ENCODE peak calls at places on chromosomes 6 and 20, in six cellular contexts. One of them, this sample, is unnamed.

GRCh38 chr6:11700118-11700718 is 78.4 kb downstream of the ADTRP start:
- DNase-seq in iris pigment epithelial cell: peak
- DNase-seq in nephron progenitor cell: no peak
- DNase-seq in GM19239: no peak
- DNase-seq in activated CD4-positive, alpha-beta T cell treated with anti-CD3 and anti-CD28 coated beads for 48 hours: no peak
- DNase-seq in SHP77: peak
- DNase-seq in this sample: peak

GRCh38 chr6:3162565-3163247 is 5.4 kb upstream of the TUBB2A start:
- DNase-seq in iris pigment epithelial cell: peak
- DNase-seq in nephron progenitor cell: peak
- DNase-seq in GM19239: peak
- DNase-seq in activated CD4-positive, alpha-beta T cell treated with anti-CD3 and anti-CD28 coated beads for 48 hours: peak
- DNase-seq in SHP77: peak
- DNase-seq in this sample: peak

GRCh38 chr6:116405663-116406329 is 35.0 kb downstream of the DSE start:
- DNase-seq in iris pigment epithelial cell: peak
- DNase-seq in nephron progenitor cell: peak
- DNase-seq in GM19239: no peak
- DNase-seq in activated CD4-positive, alpha-beta T cell treated with anti-CD3 and anti-CD28 coated beads for 48 hours: peak
- DNase-seq in SHP77: no peak
- DNase-seq in this sample: no peak

GRCh38 chr20:21371193-21371592 is 26.1 kb downstream of the NKX2-4 start:
- DNase-seq in iris pigment epithelial cell: no peak
- DNase-seq in nephron progenitor cell: no peak
- DNase-seq in GM19239: no peak
- DNase-seq in activated CD4-positive, alpha-beta T cell treated with anti-CD3 and anti-CD28 coated beads for 48 hours: no peak
- DNase-seq in SHP77: no peak
- DNase-seq in this sample: no peak

GRCh38 chr6:17591292-17591691 is 8.8 kb upstream of the FAM8A1 start:
- DNase-seq in iris pigment epithelial cell: no peak
- DNase-seq in nephron progenitor cell: no peak
- DNase-seq in GM19239: no peak
- DNase-seq in activated CD4-positive, alpha-beta T cell treated with anti-CD3 and anti-CD28 coated beads for 48 hours: no peak
- DNase-seq in SHP77: no peak
- DNase-seq in this sample: peak

GRCh38 chr6:147285087-147285855 is 81.1 kb downstream of the STXBP5 start:
- DNase-seq in iris pigment epithelial cell: peak
- DNase-seq in nephron progenitor cell: no peak
- DNase-seq in GM19239: no peak
- DNase-seq in activated CD4-positive, alpha-beta T cell treated with anti-CD3 and anti-CD28 coated beads for 48 hours: no peak
- DNase-seq in SHP77: peak
- DNase-seq in this sample: peak

GRCh38 chr6:21885532-21886089 is 292.1 kb downstream of the SOX4 start:
- DNase-seq in iris pigment epithelial cell: peak
- DNase-seq in nephron progenitor cell: peak
- DNase-seq in GM19239: no peak
- DNase-seq in activated CD4-positive, alpha-beta T cell treated with anti-CD3 and anti-CD28 coated beads for 48 hours: no peak
- DNase-seq in SHP77: no peak
- DNase-seq in this sample: peak

GRCh38 chr20:56781108-56781739 is 152.1 kb downstream of the TFAP2C start:
- DNase-seq in iris pigment epithelial cell: peak
- DNase-seq in nephron progenitor cell: no peak
- DNase-seq in GM19239: no peak
- DNase-seq in activated CD4-positive, alpha-beta T cell treated with anti-CD3 and anti-CD28 coated beads for 48 hours: no peak
- DNase-seq in SHP77: no peak
- DNase-seq in this sample: peak

GRCh38 chr6:106122306-106122940 is 36.3 kb downstream of the PRDM1 start:
- DNase-seq in iris pigment epithelial cell: no peak
- DNase-seq in nephron progenitor cell: no peak
- DNase-seq in GM19239: no peak
- DNase-seq in activated CD4-positive, alpha-beta T cell treated with anti-CD3 and anti-CD28 coated beads for 48 hours: no peak
- DNase-seq in SHP77: no peak
- DNase-seq in this sample: no peak

GRCh38 chr6:42618686-42619085 is 54.9 kb downstream of the UBR2 start:
- DNase-seq in iris pigment epithelial cell: peak
- DNase-seq in nephron progenitor cell: no peak
- DNase-seq in GM19239: no peak
- DNase-seq in activated CD4-positive, alpha-beta T cell treated with anti-CD3 and anti-CD28 coated beads for 48 hours: peak
- DNase-seq in SHP77: no peak
- DNase-seq in this sample: no peak

GRCh38 chr6:125273965-125274364 is 27.8 kb downstream of the HDDC2 start:
- DNase-seq in iris pigment epithelial cell: peak
- DNase-seq in nephron progenitor cell: no peak
- DNase-seq in GM19239: no peak
- DNase-seq in activated CD4-positive, alpha-beta T cell treated with anti-CD3 and anti-CD28 coated beads for 48 hours: no peak
- DNase-seq in SHP77: no peak
- DNase-seq in this sample: peak

GRCh38 chr20:23349338-23350006 is 1.1 kb upstream of the NXT1 start:
- DNase-seq in iris pigment epithelial cell: no peak
- DNase-seq in nephron progenitor cell: peak
- DNase-seq in GM19239: no peak
- DNase-seq in activated CD4-positive, alpha-beta T cell treated with anti-CD3 and anti-CD28 coated beads for 48 hours: no peak
- DNase-seq in SHP77: peak
- DNase-seq in this sample: no peak

GRCh38 chr6:32194825-32195651 is 2.6 kb upstream of the GPSM3 start:
- DNase-seq in iris pigment epithelial cell: peak
- DNase-seq in nephron progenitor cell: no peak
- DNase-seq in GM19239: no peak
- DNase-seq in activated CD4-positive, alpha-beta T cell treated with anti-CD3 and anti-CD28 coated beads for 48 hours: peak
- DNase-seq in SHP77: peak
- DNase-seq in this sample: peak

GRCh38 chr6:45626087-45626891 is 248.6 kb upstream of the SUPT3H start:
- DNase-seq in iris pigment epithelial cell: peak
- DNase-seq in nephron progenitor cell: no peak
- DNase-seq in GM19239: no peak
- DNase-seq in activated CD4-positive, alpha-beta T cell treated with anti-CD3 and anti-CD28 coated beads for 48 hours: peak
- DNase-seq in SHP77: no peak
- DNase-seq in this sample: peak

GRCh38 chr6:13011612-13012146 is 295.1 kb downstream of the PHACTR1 start:
- DNase-seq in iris pigment epithelial cell: no peak
- DNase-seq in nephron progenitor cell: no peak
- DNase-seq in GM19239: no peak
- DNase-seq in activated CD4-positive, alpha-beta T cell treated with anti-CD3 and anti-CD28 coated beads for 48 hours: no peak
- DNase-seq in SHP77: no peak
- DNase-seq in this sample: no peak

GRCh38 chr6:34196116-34196832 is 40.4 kb upstream of the HMGA1 start:
- DNase-seq in iris pigment epithelial cell: peak
- DNase-seq in nephron progenitor cell: peak
- DNase-seq in GM19239: peak
- DNase-seq in activated CD4-positive, alpha-beta T cell treated with anti-CD3 and anti-CD28 coated beads for 48 hours: peak
- DNase-seq in SHP77: peak
- DNase-seq in this sample: peak

GRCh38 chr20:36312724-36313441 is 6.7 kb downstream of the DLGAP4 start:
- DNase-seq in iris pigment epithelial cell: no peak
- DNase-seq in nephron progenitor cell: no peak
- DNase-seq in GM19239: no peak
- DNase-seq in activated CD4-positive, alpha-beta T cell treated with anti-CD3 and anti-CD28 coated beads for 48 hours: no peak
- DNase-seq in SHP77: no peak
- DNase-seq in this sample: no peak

GRCh38 chr6:44309092-44309491 is 4.1 kb downstream of the AARS2 start:
- DNase-seq in iris pigment epithelial cell: peak
- DNase-seq in nephron progenitor cell: no peak
- DNase-seq in GM19239: no peak
- DNase-seq in activated CD4-positive, alpha-beta T cell treated with anti-CD3 and anti-CD28 coated beads for 48 hours: no peak
- DNase-seq in SHP77: no peak
- DNase-seq in this sample: peak